ENCODE peak calls at places on chromosomes 2 and 18, in seven cellular contexts. One of them, this sample, is unnamed.

GRCh38 chr2:157158111-157158510 is 99.4 kb upstream of the GALNT5 start:
- DNase-seq in endothelial cell: no peak
- DNase-seq in activated CD4-positive, alpha-beta T cell treated with anti-CD3 and anti-CD28 coated beads, Interleukin-2, amount 10 ng/mL, durations not matched to agents 7 days and 5 days: no peak
- DNase-seq in tibial artery: no peak
- DNase-seq in lower leg skin: no peak
- DNase-seq in stomach: no peak
- DNase-seq in coronary artery: no peak
- DNase-seq in this sample: no peak

GRCh38 chr2:215360596-215360995 is 48.7 kb downstream of the ATIC start:
- DNase-seq in endothelial cell: no peak
- DNase-seq in activated CD4-positive, alpha-beta T cell treated with anti-CD3 and anti-CD28 coated beads, Interleukin-2, amount 10 ng/mL, durations not matched to agents 7 days and 5 days: no peak
- DNase-seq in stomach: no peak
- DNase-seq in coronary artery: no peak
- DNase-seq in lower leg skin: no peak
- DNase-seq in tibial artery: no peak
- DNase-seq in this sample: no peak

GRCh38 chr2:18790465-18791171 is 201.2 kb upstream of the NT5C1B start:
- DNase-seq in lower leg skin: no peak
- DNase-seq in activated CD4-positive, alpha-beta T cell treated with anti-CD3 and anti-CD28 coated beads, Interleukin-2, amount 10 ng/mL, durations not matched to agents 7 days and 5 days: no peak
- DNase-seq in tibial artery: no peak
- DNase-seq in coronary artery: no peak
- DNase-seq in endothelial cell: no peak
- DNase-seq in stomach: no peak
- DNase-seq in this sample: no peak

GRCh38 chr2:167275066-167275465 is 386.8 kb downstream of the XIRP2 start:
- DNase-seq in endothelial cell: no peak
- DNase-seq in activated CD4-positive, alpha-beta T cell treated with anti-CD3 and anti-CD28 coated beads, Interleukin-2, amount 10 ng/mL, durations not matched to agents 7 days and 5 days: no peak
- DNase-seq in lower leg skin: no peak
- DNase-seq in tibial artery: no peak
- DNase-seq in stomach: no peak
- DNase-seq in coronary artery: no peak
- DNase-seq in this sample: no peak

GRCh38 chr18:2442726-2443275 is 128.5 kb downstream of the METTL4 start:
- DNase-seq in endothelial cell: no peak
- DNase-seq in activated CD4-positive, alpha-beta T cell treated with anti-CD3 and anti-CD28 coated beads, Interleukin-2, amount 10 ng/mL, durations not matched to agents 7 days and 5 days: no peak
- DNase-seq in lower leg skin: no peak
- DNase-seq in coronary artery: no peak
- DNase-seq in stomach: no peak
- DNase-seq in tibial artery: no peak
- DNase-seq in this sample: no peak

GRCh38 chr2:232633413-232634318 is at the start of gene EFHD1:
- DNase-seq in endothelial cell: peak
- DNase-seq in lower leg skin: peak
- DNase-seq in tibial artery: peak
- DNase-seq in stomach: peak
- DNase-seq in coronary artery: peak
- DNase-seq in activated CD4-positive, alpha-beta T cell treated with anti-CD3 and anti-CD28 coated beads, Interleukin-2, amount 10 ng/mL, durations not matched to agents 7 days and 5 days: peak
- DNase-seq in this sample: peak

GRCh38 chr2:231104115-231104713 is 20.6 kb downstream of the HTR2B start:
- DNase-seq in stomach: peak
- DNase-seq in tibial artery: peak
- DNase-seq in lower leg skin: peak
- DNase-seq in coronary artery: no peak
- DNase-seq in activated CD4-positive, alpha-beta T cell treated with anti-CD3 and anti-CD28 coated beads, Interleukin-2, amount 10 ng/mL, durations not matched to agents 7 days and 5 days: peak
- DNase-seq in endothelial cell: peak
- DNase-seq in this sample: no peak

GRCh38 chr2:178747767-178748166 is 59.5 kb downstream of the TTN start:
- DNase-seq in tibial artery: no peak
- DNase-seq in activated CD4-positive, alpha-beta T cell treated with anti-CD3 and anti-CD28 coated beads, Interleukin-2, amount 10 ng/mL, durations not matched to agents 7 days and 5 days: no peak
- DNase-seq in coronary artery: no peak
- DNase-seq in lower leg skin: no peak
- DNase-seq in endothelial cell: no peak
- DNase-seq in stomach: no peak
- DNase-seq in this sample: no peak

GRCh38 chr2:219280682-219281081 is 1.5 kb downstream of the DNAJB2 start:
- DNase-seq in lower leg skin: no peak
- DNase-seq in stomach: no peak
- DNase-seq in coronary artery: no peak
- DNase-seq in activated CD4-positive, alpha-beta T cell treated with anti-CD3 and anti-CD28 coated beads, Interleukin-2, amount 10 ng/mL, durations not matched to agents 7 days and 5 days: no peak
- DNase-seq in tibial artery: no peak
- DNase-seq in endothelial cell: no peak
- DNase-seq in this sample: no peak

GRCh38 chr2:54560146-54560881 is 104.2 kb downstream of the SPTBN1 start:
- DNase-seq in lower leg skin: no peak
- DNase-seq in endothelial cell: peak
- DNase-seq in tibial artery: peak
- DNase-seq in stomach: no peak
- DNase-seq in coronary artery: peak
- DNase-seq in activated CD4-positive, alpha-beta T cell treated with anti-CD3 and anti-CD28 coated beads, Interleukin-2, amount 10 ng/mL, durations not matched to agents 7 days and 5 days: peak
- DNase-seq in this sample: no peak

GRCh38 chr2:86439879-86440630 is 1.1 kb upstream of the KDM3A start:
- DNase-seq in coronary artery: no peak
- DNase-seq in endothelial cell: no peak
- DNase-seq in tibial artery: no peak
- DNase-seq in activated CD4-positive, alpha-beta T cell treated with anti-CD3 and anti-CD28 coated beads, Interleukin-2, amount 10 ng/mL, durations not matched to agents 7 days and 5 days: no peak
- DNase-seq in lower leg skin: no peak
- DNase-seq in stomach: no peak
- DNase-seq in this sample: no peak

GRCh38 chr2:240411261-240412160 is 24.0 kb upstream of the GPC1 start:
- DNase-seq in coronary artery: peak
- DNase-seq in tibial artery: peak
- DNase-seq in stomach: no peak
- DNase-seq in lower leg skin: no peak
- DNase-seq in activated CD4-positive, alpha-beta T cell treated with anti-CD3 and anti-CD28 coated beads, Interleukin-2, amount 10 ng/mL, durations not matched to agents 7 days and 5 days: no peak
- DNase-seq in endothelial cell: no peak
- DNase-seq in this sample: peak

GRCh38 chr18:26549103-26549485 is 741 bp upstream of the KCTD1 start:
- DNase-seq in stomach: peak
- DNase-seq in tibial artery: no peak
- DNase-seq in lower leg skin: no peak
- DNase-seq in activated CD4-positive, alpha-beta T cell treated with anti-CD3 and anti-CD28 coated beads, Interleukin-2, amount 10 ng/mL, durations not matched to agents 7 days and 5 days: no peak
- DNase-seq in endothelial cell: no peak
- DNase-seq in coronary artery: peak
- DNase-seq in this sample: peak

GRCh38 chr2:241617431-241618154 is 19.4 kb downstream of the THAP4 start:
- DNase-seq in stomach: no peak
- DNase-seq in tibial artery: no peak
- DNase-seq in endothelial cell: no peak
- DNase-seq in lower leg skin: no peak
- DNase-seq in activated CD4-positive, alpha-beta T cell treated with anti-CD3 and anti-CD28 coated beads, Interleukin-2, amount 10 ng/mL, durations not matched to agents 7 days and 5 days: peak
- DNase-seq in coronary artery: no peak
- DNase-seq in this sample: no peak

GRCh38 chr2:240594511-240595380 is 8.2 kb downstream of the CAPN10 start:
- DNase-seq in lower leg skin: no peak
- DNase-seq in endothelial cell: no peak
- DNase-seq in activated CD4-positive, alpha-beta T cell treated with anti-CD3 and anti-CD28 coated beads, Interleukin-2, amount 10 ng/mL, durations not matched to agents 7 days and 5 days: no peak
- DNase-seq in tibial artery: peak
- DNase-seq in coronary artery: no peak
- DNase-seq in stomach: no peak
- DNase-seq in this sample: no peak

GRCh38 chr18:26208901-26209445 is 17.3 kb upstream of the TAF4B start:
- DNase-seq in tibial artery: no peak
- DNase-seq in activated CD4-positive, alpha-beta T cell treated with anti-CD3 and anti-CD28 coated beads, Interleukin-2, amount 10 ng/mL, durations not matched to agents 7 days and 5 days: no peak
- DNase-seq in stomach: no peak
- DNase-seq in endothelial cell: no peak
- DNase-seq in coronary artery: no peak
- DNase-seq in lower leg skin: no peak
- DNase-seq in this sample: no peak

GRCh38 chr2:198287706-198288105 is 483.3 kb downstream of the PLCL1 start:
- DNase-seq in tibial artery: no peak
- DNase-seq in activated CD4-positive, alpha-beta T cell treated with anti-CD3 and anti-CD28 coated beads, Interleukin-2, amount 10 ng/mL, durations not matched to agents 7 days and 5 days: no peak
- DNase-seq in stomach: no peak
- DNase-seq in endothelial cell: no peak
- DNase-seq in coronary artery: no peak
- DNase-seq in lower leg skin: no peak
- DNase-seq in this sample: no peak

GRCh38 chr2:72778410-72778809 is 47.4 kb downstream of the EXOC6B start:
- DNase-seq in endothelial cell: no peak
- DNase-seq in tibial artery: no peak
- DNase-seq in activated CD4-positive, alpha-beta T cell treated with anti-CD3 and anti-CD28 coated beads, Interleukin-2, amount 10 ng/mL, durations not matched to agents 7 days and 5 days: no peak
- DNase-seq in stomach: no peak
- DNase-seq in coronary artery: no peak
- DNase-seq in lower leg skin: no peak
- DNase-seq in this sample: no peak

GRCh38 chr18:2846241-2846637 is 567 bp upstream of the EMILIN2 start:
- DNase-seq in stomach: no peak
- DNase-seq in lower leg skin: no peak
- DNase-seq in endothelial cell: no peak
- DNase-seq in tibial artery: no peak
- DNase-seq in coronary artery: no peak
- DNase-seq in activated CD4-positive, alpha-beta T cell treated with anti-CD3 and anti-CD28 coated beads, Interleukin-2, amount 10 ng/mL, durations not matched to agents 7 days and 5 days: no peak
- DNase-seq in this sample: no peak

GRCh38 chr2:12731701-12732280 is 15.1 kb downstream of the TRIB2 start:
- DNase-seq in coronary artery: no peak
- DNase-seq in stomach: no peak
- DNase-seq in tibial artery: no peak
- DNase-seq in lower leg skin: no peak
- DNase-seq in endothelial cell: peak
- DNase-seq in activated CD4-positive, alpha-beta T cell treated with anti-CD3 and anti-CD28 coated beads, Interleukin-2, amount 10 ng/mL, durations not matched to agents 7 days and 5 days: no peak
- DNase-seq in this sample: no peak

GRCh38 chr18:56748698-56749268 is 97.6 kb downstream of the WDR7 start:
- DNase-seq in endothelial cell: peak
- DNase-seq in stomach: no peak
- DNase-seq in tibial artery: no peak
- DNase-seq in coronary artery: no peak
- DNase-seq in activated CD4-positive, alpha-beta T cell treated with anti-CD3 and anti-CD28 coated beads, Interleukin-2, amount 10 ng/mL, durations not matched to agents 7 days and 5 days: peak
- DNase-seq in lower leg skin: no peak
- DNase-seq in this sample: no peak

GRCh38 chr2:19244460-19245363 is 113.7 kb downstream of the OSR1 start:
- DNase-seq in coronary artery: no peak
- DNase-seq in stomach: no peak
- DNase-seq in endothelial cell: no peak
- DNase-seq in lower leg skin: no peak
- DNase-seq in tibial artery: no peak
- DNase-seq in activated CD4-positive, alpha-beta T cell treated with anti-CD3 and anti-CD28 coated beads, Interleukin-2, amount 10 ng/mL, durations not matched to agents 7 days and 5 days: no peak
- DNase-seq in this sample: no peak

GRCh38 chr18:24632158-24632988 is 171.9 kb downstream of the HRH4 start:
- DNase-seq in activated CD4-positive, alpha-beta T cell treated with anti-CD3 and anti-CD28 coated beads, Interleukin-2, amount 10 ng/mL, durations not matched to agents 7 days and 5 days: no peak
- DNase-seq in tibial artery: no peak
- DNase-seq in stomach: no peak
- DNase-seq in coronary artery: no peak
- DNase-seq in lower leg skin: no peak
- DNase-seq in endothelial cell: no peak
- DNase-seq in this sample: no peak

GRCh38 chr2:47056875-47057731 is 98.0 kb downstream of the STPG4 start:
- DNase-seq in coronary artery: no peak
- DNase-seq in tibial artery: no peak
- DNase-seq in lower leg skin: no peak
- DNase-seq in endothelial cell: no peak
- DNase-seq in stomach: no peak
- DNase-seq in activated CD4-positive, alpha-beta T cell treated with anti-CD3 and anti-CD28 coated beads, Interleukin-2, amount 10 ng/mL, durations not matched to agents 7 days and 5 days: no peak
- DNase-seq in this sample: no peak

GRCh38 chr2:222952204-222952603 is 91.4 kb downstream of the ACSL3 start:
- DNase-seq in activated CD4-positive, alpha-beta T cell treated with anti-CD3 and anti-CD28 coated beads, Interleukin-2, amount 10 ng/mL, durations not matched to agents 7 days and 5 days: no peak
- DNase-seq in stomach: peak
- DNase-seq in tibial artery: no peak
- DNase-seq in coronary artery: no peak
- DNase-seq in lower leg skin: no peak
- DNase-seq in endothelial cell: no peak
- DNase-seq in this sample: no peak

GRCh38 chr2:143473206-143473605 is 344.0 kb downstream of the ARHGAP15 start:
- DNase-seq in stomach: no peak
- DNase-seq in endothelial cell: no peak
- DNase-seq in activated CD4-positive, alpha-beta T cell treated with anti-CD3 and anti-CD28 coated beads, Interleukin-2, amount 10 ng/mL, durations not matched to agents 7 days and 5 days: no peak
- DNase-seq in lower leg skin: no peak
- DNase-seq in tibial artery: no peak
- DNase-seq in coronary artery: no peak
- DNase-seq in this sample: no peak

GRCh38 chr2:95014126-95014708 is 11.3 kb upstream of the MAL start:
- DNase-seq in lower leg skin: no peak
- DNase-seq in stomach: no peak
- DNase-seq in coronary artery: no peak
- DNase-seq in endothelial cell: no peak
- DNase-seq in activated CD4-positive, alpha-beta T cell treated with anti-CD3 and anti-CD28 coated beads, Interleukin-2, amount 10 ng/mL, durations not matched to agents 7 days and 5 days: no peak
- DNase-seq in tibial artery: no peak
- DNase-seq in this sample: no peak

GRCh38 chr2:174778479-174778962 is 14.2 kb upstream of the CHRNA1 start:
- DNase-seq in tibial artery: no peak
- DNase-seq in endothelial cell: no peak
- DNase-seq in activated CD4-positive, alpha-beta T cell treated with anti-CD3 and anti-CD28 coated beads, Interleukin-2, amount 10 ng/mL, durations not matched to agents 7 days and 5 days: peak
- DNase-seq in lower leg skin: peak
- DNase-seq in coronary artery: no peak
- DNase-seq in stomach: no peak
- DNase-seq in this sample: no peak

GRCh38 chr2:24821433-24821891 is 28.2 kb downstream of the CENPO start:
- DNase-seq in endothelial cell: no peak
- DNase-seq in lower leg skin: no peak
- DNase-seq in stomach: peak
- DNase-seq in tibial artery: no peak
- DNase-seq in coronary artery: peak
- DNase-seq in activated CD4-positive, alpha-beta T cell treated with anti-CD3 and anti-CD28 coated beads, Interleukin-2, amount 10 ng/mL, durations not matched to agents 7 days and 5 days: no peak
- DNase-seq in this sample: no peak

GRCh38 chr2:218819103-218819502 is 12.5 kb downstream of the PRKAG3 start:
- DNase-seq in tibial artery: no peak
- DNase-seq in lower leg skin: no peak
- DNase-seq in stomach: no peak
- DNase-seq in activated CD4-positive, alpha-beta T cell treated with anti-CD3 and anti-CD28 coated beads, Interleukin-2, amount 10 ng/mL, durations not matched to agents 7 days and 5 days: no peak
- DNase-seq in coronary artery: no peak
- DNase-seq in endothelial cell: no peak
- DNase-seq in this sample: no peak

GRCh38 chr2:12091201-12091806 is 344.9 kb downstream of the LPIN1 start:
- DNase-seq in endothelial cell: no peak
- DNase-seq in coronary artery: no peak
- DNase-seq in lower leg skin: no peak
- DNase-seq in activated CD4-positive, alpha-beta T cell treated with anti-CD3 and anti-CD28 coated beads, Interleukin-2, amount 10 ng/mL, durations not matched to agents 7 days and 5 days: no peak
- DNase-seq in stomach: no peak
- DNase-seq in tibial artery: no peak
- DNase-seq in this sample: no peak

GRCh38 chr2:237214281-237214680 is 128.6 kb downstream of the COPS8 start:
- DNase-seq in tibial artery: no peak
- DNase-seq in activated CD4-positive, alpha-beta T cell treated with anti-CD3 and anti-CD28 coated beads, Interleukin-2, amount 10 ng/mL, durations not matched to agents 7 days and 5 days: no peak
- DNase-seq in coronary artery: no peak
- DNase-seq in endothelial cell: no peak
- DNase-seq in stomach: no peak
- DNase-seq in lower leg skin: no peak
- DNase-seq in this sample: no peak

GRCh38 chr2:225558425-225558824 is 158.9 kb downstream of the NYAP2 start:
- DNase-seq in lower leg skin: no peak
- DNase-seq in coronary artery: no peak
- DNase-seq in endothelial cell: no peak
- DNase-seq in tibial artery: no peak
- DNase-seq in activated CD4-positive, alpha-beta T cell treated with anti-CD3 and anti-CD28 coated beads, Interleukin-2, amount 10 ng/mL, durations not matched to agents 7 days and 5 days: no peak
- DNase-seq in stomach: no peak
- DNase-seq in this sample: no peak

GRCh38 chr2:129707800-129708199 is 271.7 kb upstream of the RAB6C start:
- DNase-seq in tibial artery: no peak
- DNase-seq in lower leg skin: no peak
- DNase-seq in coronary artery: no peak
- DNase-seq in stomach: no peak
- DNase-seq in endothelial cell: no peak
- DNase-seq in activated CD4-positive, alpha-beta T cell treated with anti-CD3 and anti-CD28 coated beads, Interleukin-2, amount 10 ng/mL, durations not matched to agents 7 days and 5 days: no peak
- DNase-seq in this sample: no peak

GRCh38 chr2:100929142-100929541 is 72.9 kb upstream of the RPL31 start:
- DNase-seq in coronary artery: peak
- DNase-seq in stomach: no peak
- DNase-seq in tibial artery: no peak
- DNase-seq in lower leg skin: no peak
- DNase-seq in endothelial cell: no peak
- DNase-seq in activated CD4-positive, alpha-beta T cell treated with anti-CD3 and anti-CD28 coated beads, Interleukin-2, amount 10 ng/mL, durations not matched to agents 7 days and 5 days: no peak
- DNase-seq in this sample: no peak

GRCh38 chr2:169397697-169398096 is 35.4 kb upstream of the LRP2 start:
- DNase-seq in stomach: no peak
- DNase-seq in activated CD4-positive, alpha-beta T cell treated with anti-CD3 and anti-CD28 coated beads, Interleukin-2, amount 10 ng/mL, durations not matched to agents 7 days and 5 days: no peak
- DNase-seq in tibial artery: no peak
- DNase-seq in lower leg skin: no peak
- DNase-seq in endothelial cell: no peak
- DNase-seq in coronary artery: no peak
- DNase-seq in this sample: no peak

GRCh38 chr2:119544075-119545031 is at the start of gene CFAP221:
- DNase-seq in stomach: peak
- DNase-seq in lower leg skin: peak
- DNase-seq in tibial artery: peak
- DNase-seq in coronary artery: peak
- DNase-seq in endothelial cell: peak
- DNase-seq in activated CD4-positive, alpha-beta T cell treated with anti-CD3 and anti-CD28 coated beads, Interleukin-2, amount 10 ng/mL, durations not matched to agents 7 days and 5 days: peak
- DNase-seq in this sample: peak

GRCh38 chr18:21115519-21116411 is 4.2 kb upstream of the ROCK1 start:
- DNase-seq in activated CD4-positive, alpha-beta T cell treated with anti-CD3 and anti-CD28 coated beads, Interleukin-2, amount 10 ng/mL, durations not matched to agents 7 days and 5 days: no peak
- DNase-seq in endothelial cell: no peak
- DNase-seq in stomach: no peak
- DNase-seq in lower leg skin: no peak
- DNase-seq in coronary artery: no peak
- DNase-seq in tibial artery: no peak
- DNase-seq in this sample: no peak